ENCODE peak calls at places on chromosome 22, in eight cellular contexts. G is HFF-Myc, R is transverse colon, K is WTC11, X is AG04450, Z is HL-60, C is progenitor cell of endocrine pancreas, Y is pancreas. S is an unnamed sample.

GRCh38 chr22:32144875-32145274 is 14.2 kb downstream of the C22orf42 start:
- DNase-seq in G (no peak), R (no peak), K (no peak), X (no peak), Z (no peak), C (no peak), Y (no peak), S (no peak)

GRCh38 chr22:25572708-25573161 is 8.3 kb downstream of the GRK3 start:
- DNase-seq in G (no peak), R (no peak), K (no peak), X (no peak), Z (no peak), C (no peak), Y (no peak), S (no peak)

GRCh38 chr22:26555478-26555877 is 34.5 kb downstream of the TPST2 start:
- DNase-seq in G (no peak), R (no peak), K (no peak), X (no peak), Z (no peak), C (no peak), Y (no peak), S (no peak)

GRCh38 chr22:29143848-29144785 is 61.6 kb upstream of the EMID1 start:
- DNase-seq in G (no peak), R (no peak), K (no peak), X (no peak), Z (no peak), C (no peak), Y (no peak), S (no peak)

GRCh38 chr22:21734540-21735197 is 925 bp downstream of the YPEL1 start:
- DNase-seq in G (no peak), R (no peak), K (no peak), X (no peak), Z (no peak), C (no peak), Y (no peak), S (no peak)

GRCh38 chr22:27515091-27515523 is 286.4 kb downstream of the MN1 start:
- DNase-seq in G (no peak), R (no peak), K (no peak), X (no peak), Z (no peak), C (no peak), Y (no peak), S (no peak)

GRCh38 chr22:40216041-40216756 is 38.5 kb downstream of the TNRC6B start:
- DNase-seq in G (no peak), R (peak), K (no peak), X (no peak), Z (peak), C (no peak), Y (no peak), S (no peak)

GRCh38 chr22:40637181-40638150 is 947 bp upstream of the MRTFA start:
- DNase-seq in G (no peak), R (peak), K (peak), X (no peak), Z (no peak), C (no peak), Y (peak), S (no peak)

GRCh38 chr22:42316988-42317387 is 46.5 kb upstream of the TCF20 start:
- DNase-seq in G (no peak), R (peak), K (no peak), X (no peak), Z (no peak), C (no peak), Y (no peak), S (peak)

GRCh38 chr22:19719055-19719482 is 4.3 kb upstream of the GP1BB start:
- DNase-seq in G (no peak), R (no peak), K (no peak), X (no peak), Z (no peak), C (no peak), Y (peak), S (no peak)

GRCh38 chr22:38081941-38082828 is 1.8 kb downstream of the SLC16A8 start:
- DNase-seq in G (no peak), R (no peak), K (no peak), X (no peak), Z (no peak), C (no peak), Y (no peak), S (no peak)

GRCh38 chr22:38079804-38080203 is 4.2 kb downstream of the SLC16A8 start:
- DNase-seq in G (no peak), R (no peak), K (no peak), X (no peak), Z (no peak), C (no peak), Y (no peak), S (no peak)

GRCh38 chr22:38081636-38081940 is 2.4 kb downstream of the SLC16A8 start:
- DNase-seq in G (no peak), R (no peak), K (no peak), X (no peak), Z (no peak), C (no peak), Y (no peak), S (no peak)

GRCh38 chr22:38080468-38080846 is 3.5 kb downstream of the SLC16A8 start:
- DNase-seq in G (no peak), R (no peak), K (no peak), X (no peak), Z (no peak), C (no peak), Y (no peak), S (no peak)

GRCh38 chr22:38080847-38081635 is 2.9 kb downstream of the SLC16A8 start:
- DNase-seq in G (no peak), R (peak), K (peak), X (no peak), Z (peak), C (no peak), Y (peak), S (peak)
- TF ChIP-seq CTCF in G (peak), R (no peak), K (no peak), X (no peak), Z (no peak), C (no peak), Y (no peak), S (no peak)

GRCh38 chr22:38284042-38284402 is 11.2 kb upstream of the TMEM184B start:
- DNase-seq in G (peak), R (no peak), K (no peak), X (peak), Z (no peak), C (no peak), Y (no peak), S (peak)
- TF ChIP-seq CTCF in G (no peak), R (no peak), K (no peak), X (no peak), Z (no peak), C (no peak), Y (no peak), S (no peak)

DNA sequence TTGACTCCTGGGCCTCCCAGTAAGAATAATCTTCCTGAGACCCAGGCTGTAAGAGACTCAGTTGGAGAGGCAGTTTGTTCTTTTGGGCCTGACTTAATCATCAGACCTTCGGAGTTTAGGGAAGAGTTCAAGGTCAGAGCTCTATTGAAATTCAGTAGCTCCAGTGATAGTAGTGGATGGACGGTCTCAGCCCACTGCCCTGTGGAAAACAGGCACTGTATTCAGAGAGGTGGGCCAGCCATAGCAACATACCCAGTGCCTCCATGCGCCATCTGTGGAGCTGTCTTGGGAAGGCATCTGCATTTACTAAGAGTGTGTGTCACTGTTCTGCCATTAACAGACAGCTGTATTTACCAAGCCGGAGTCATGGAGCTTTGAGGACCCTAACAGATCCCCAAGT is 2.9 kb downstream of the SMARCB1 start:
- DNase-seq in G (no peak), R (no peak), K (no peak), X (no peak), Z (no peak), C (no peak), Y (no peak), S (no peak)
- TF ChIP-seq CTCF in G (no peak), R (no peak), K (no peak), X (no peak), Z (no peak), C (no peak), Y (no peak), S (peak)

GRCh38 chr22:16932577-16932976 is 75.4 kb downstream of the GAB4 start:
- DNase-seq in G (no peak), R (no peak), K (no peak), X (no peak), Z (no peak), C (no peak), Y (no peak), S (no peak)
- TF ChIP-seq CTCF in G (no peak), R (no peak), K (no peak), X (no peak), Z (no peak), C (no peak), Y (no peak), S (peak)

GRCh38 chr22:37472418-37473006 is 13.7 kb downstream of the MFNG start:
- DNase-seq in G (no peak), R (peak), K (peak), X (no peak), Z (no peak), C (no peak), Y (peak), S (peak)
- TF ChIP-seq CTCF in G (peak), R (peak), K (peak), X (peak), Z (peak), C (peak), Y (peak), S (peak)

GRCh38 chr22:48619721-48620120 is 1208.0 kb downstream of the BRD1 start:
- DNase-seq in G (no peak), R (no peak), K (no peak), X (no peak), Z (no peak), C (no peak), Y (no peak), S (no peak)

GRCh38 chr22:48627203-48627602 is 1200.5 kb downstream of the BRD1 start:
- DNase-seq in G (no peak), R (no peak), K (no peak), X (no peak), Z (no peak), C (no peak), Y (no peak), S (no peak)

GRCh38 chr22:48624401-48624800 is 1203.3 kb downstream of the BRD1 start:
- DNase-seq in G (no peak), R (no peak), K (no peak), X (no peak), Z (no peak), C (no peak), Y (no peak), S (no peak)

GRCh38 chr22:48621085-48621484 is 1206.6 kb downstream of the BRD1 start:
- DNase-seq in G (no peak), R (no peak), K (no peak), X (no peak), Z (no peak), C (no peak), Y (no peak), S (no peak)

DNA sequence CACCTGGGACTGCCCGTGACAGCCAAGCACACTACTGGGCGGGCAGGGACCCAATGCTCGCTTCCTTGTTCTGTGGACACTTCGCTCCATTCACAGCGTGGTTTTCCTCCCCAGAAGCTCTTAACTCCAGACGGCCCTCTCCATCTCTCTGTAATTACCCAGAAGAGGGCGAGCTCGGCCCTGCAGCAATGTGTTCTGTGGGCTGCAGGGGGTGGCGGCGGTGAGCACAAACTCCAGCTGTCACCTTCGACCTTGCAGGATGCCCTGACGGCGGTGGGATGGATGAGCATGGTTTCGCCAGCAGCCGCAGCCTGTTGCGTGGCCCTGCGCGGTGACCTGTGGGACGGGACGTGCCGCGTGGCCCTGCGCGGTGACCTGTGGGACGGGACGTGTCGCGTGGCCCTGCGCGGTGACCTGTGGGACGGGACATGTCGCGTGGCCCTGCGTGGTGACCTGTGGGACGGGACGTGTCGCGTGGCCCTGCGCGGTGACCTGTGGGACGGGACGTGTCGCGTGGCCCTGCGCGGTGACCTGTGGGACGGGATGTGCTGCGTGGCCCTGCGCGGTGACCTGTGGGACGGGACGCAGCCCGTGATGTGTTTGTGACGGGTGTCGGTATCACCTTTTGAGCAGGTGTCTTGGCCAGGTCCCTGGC is 1204.7 kb downstream of the BRD1 start:
- DNase-seq in G (no peak), R (no peak), K (no peak), X (no peak), Z (no peak), C (no peak), Y (no peak), S (no peak)
- TF ChIP-seq CTCF in G (no peak), R (no peak), K (no peak), X (no peak), Z (no peak), C (no peak), Y (no peak), S (no peak)

DNA sequence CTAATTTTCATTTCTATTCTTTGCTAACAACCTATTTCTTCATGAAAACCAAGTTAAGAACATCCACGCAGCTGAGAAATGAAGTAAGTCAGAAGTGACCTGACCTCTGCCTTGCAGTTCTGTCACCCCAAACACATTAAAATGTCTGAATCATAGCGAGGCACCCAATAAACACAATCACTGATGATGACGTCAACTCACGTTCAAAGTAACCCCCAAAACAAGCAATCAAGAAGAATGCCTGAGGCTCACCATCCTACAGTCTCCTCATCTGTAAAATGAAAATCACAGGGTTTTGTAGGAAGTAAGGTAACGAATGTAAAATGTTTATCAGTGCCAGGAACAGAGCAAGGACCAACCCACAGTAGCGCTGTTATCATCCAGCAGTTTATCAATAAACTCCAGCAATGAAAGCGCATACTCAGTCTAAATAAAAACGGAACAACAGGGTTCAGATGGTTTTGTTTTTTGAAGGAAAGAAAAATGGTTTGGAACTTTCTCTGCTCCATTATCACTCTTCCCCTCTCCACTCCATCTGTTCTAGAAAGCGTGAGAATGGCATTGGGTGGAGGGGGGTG is 110.6 kb downstream of the MICAL3 start:
- DNase-seq in G (peak), R (no peak), K (no peak), X (no peak), Z (no peak), C (no peak), Y (no peak), S (no peak)
- TF ChIP-seq CTCF in G (no peak), R (no peak), K (no peak), X (no peak), Z (no peak), C (no peak), Y (no peak), S (no peak)

GRCh38 chr22:50342651-50343540 is at the start of gene PPP6R2:
- DNase-seq in G (no peak), R (peak), K (peak), X (no peak), Z (peak), C (peak), Y (peak), S (peak)
- TF ChIP-seq CTCF in G (no peak), R (peak), K (no peak), X (no peak), Z (no peak), C (no peak), Y (no peak), S (no peak)